ENCODE peak calls at places on chromosome 14, in ten cellular contexts. O is endothelial cell, T is MM.1S, D is astrocyte of the spinal cord, V is left ventricle myocardium inferior, L is Calu3, F is GM13976, J is transverse colon, R is coronary artery, W is progenitor cell of endocrine pancreas. H is an unnamed sample.

GRCh38 chr14:29743566-29743965 is 184.1 kb downstream of the PRKD1 start:
- DNase-seq in W (no peak), V (no peak), F (no peak), J (no peak), L (no peak), O (no peak), D (no peak), R (no peak), T (no peak), H (no peak)

GRCh38 chr14:93536945-93537344 is 106.2 kb downstream of the UNC79 start:
- DNase-seq in L (peak; percentile 11), J (no peak), O (peak; percentile 34), D (no peak), T (no peak), W (no peak), R (no peak), F (peak; percentile 24), V (no peak), H (peak; percentile 40)

GRCh38 chr14:89443002-89443660 is 26.1 kb upstream of the FOXN3 start:
- DNase-seq in V (no peak), O (no peak), F (no peak), J (no peak), L (no peak), D (peak; percentile 33), W (no peak), R (no peak), T (no peak), H (no peak)

GRCh38 chr14:105088812-105089745 is 23.8 kb upstream of the GPR132 start:
- DNase-seq in J (no peak), L (no peak), R (no peak), T (no peak), O (no peak), D (no peak), V (no peak), W (no peak), F (peak; percentile 18), H (no peak)

GRCh38 chr14:71498151-71498734 is 434.0 kb upstream of the RGS6 start:
- DNase-seq in L (no peak), D (peak; percentile 55), R (no peak), W (no peak), F (no peak), V (no peak), T (no peak), O (no peak), J (no peak), H (no peak)

GRCh38 chr14:29710015-29710414 is 217.6 kb downstream of the PRKD1 start:
- DNase-seq in F (no peak), O (no peak), J (no peak), L (peak; percentile 2), W (no peak), R (no peak), T (no peak), V (no peak), D (no peak), H (peak; percentile 31)

GRCh38 chr14:79836577-79836976 is 374.7 kb downstream of the DIO2 start:
- DNase-seq in O (no peak), W (no peak), V (no peak), L (no peak), J (no peak), D (peak; percentile 13), F (no peak), R (no peak), T (no peak), H (no peak)

GRCh38 chr14:23951590-23952143 is 1.9 kb upstream of the DHRS4 start:
- DNase-seq in V (no peak), W (no peak), F (no peak), T (no peak), R (no peak), L (no peak), J (no peak), O (no peak), D (no peak), H (no peak)

GRCh38 chr14:54804720-54805060 is 97.9 kb downstream of the GCH1 start:
- DNase-seq in W (no peak), L (no peak), T (no peak), D (no peak), O (no peak), F (no peak), J (no peak), V (no peak), R (no peak), H (no peak)

GRCh38 chr14:77190977-77191376 is 9.4 kb downstream of the TMEM63C start:
- DNase-seq in V (no peak), R (no peak), T (no peak), W (no peak), D (no peak), F (no peak), L (no peak), J (no peak), O (no peak), H (no peak)

GRCh38 chr14:72740966-72741835 is 152.7 kb downstream of the DPF3 start:
- DNase-seq in F (no peak), R (no peak), D (no peak), O (no peak), L (no peak), V (no peak), J (no peak), T (no peak), W (no peak), H (no peak)

DNA sequence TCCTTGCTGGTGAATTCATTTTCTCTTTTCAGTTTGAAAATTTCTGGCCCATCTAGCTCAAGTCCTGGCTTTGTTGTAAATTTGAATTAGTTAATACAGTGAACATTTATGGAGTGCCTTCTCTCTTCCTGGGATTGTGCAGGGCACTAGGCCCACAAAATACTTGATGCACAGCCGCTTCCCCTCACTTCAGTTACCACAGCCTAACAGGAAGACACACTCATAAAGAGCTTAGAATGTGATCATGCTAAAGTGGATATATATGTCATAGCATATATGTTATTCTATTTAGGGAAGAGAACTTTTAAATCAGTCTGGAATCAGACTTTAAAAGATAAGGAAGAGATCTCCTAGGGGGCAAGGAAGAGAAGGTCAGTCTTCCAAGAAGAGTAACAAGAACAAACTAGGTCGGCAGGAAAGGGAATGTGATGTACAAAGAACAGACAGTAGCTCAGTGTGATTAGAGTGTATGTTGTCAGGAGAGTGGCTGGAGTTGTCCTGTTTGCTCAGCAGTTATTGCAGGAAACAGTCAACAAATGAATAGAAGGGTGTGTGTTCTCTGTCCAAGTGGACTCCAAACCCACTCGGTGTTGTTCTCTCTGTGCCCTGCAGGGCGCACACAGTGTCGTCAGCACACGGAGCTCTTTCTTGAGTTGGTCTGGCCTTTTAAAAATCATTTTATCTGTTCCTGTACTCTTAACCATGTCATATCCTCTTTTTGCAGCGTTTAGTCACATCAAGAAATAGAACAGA is 74.4 kb downstream of the DAAM1 start:
- DNase-seq in F (no peak), T (no peak), L (no peak), O (peak; percentile 12), W (no peak), R (no peak), V (no peak), J (peak; percentile 61), D (no peak), H (no peak)
- TF ChIP-seq CTCF in F (no peak), T (no peak), L (no peak), O (peak; percentile 62), W (peak; percentile 43), R (no peak), V (peak; percentile 56), J (peak; percentile 55), D (no peak), H (no peak)

GRCh38 chr14:74508292-74508731 is 14.7 kb downstream of the ISCA2 start:
- DNase-seq in V (no peak), L (no peak), T (no peak), D (no peak), O (peak; percentile 57), W (no peak), J (no peak), F (no peak), R (peak; percentile 65), H (no peak)
- TF ChIP-seq CTCF in V (peak; percentile 14), L (no peak), T (peak; percentile 8), D (peak; percentile 73), O (peak; percentile 20), W (peak; percentile 56), J (no peak), F (peak; percentile 15), R (no peak), H (peak; percentile 47)

DNA sequence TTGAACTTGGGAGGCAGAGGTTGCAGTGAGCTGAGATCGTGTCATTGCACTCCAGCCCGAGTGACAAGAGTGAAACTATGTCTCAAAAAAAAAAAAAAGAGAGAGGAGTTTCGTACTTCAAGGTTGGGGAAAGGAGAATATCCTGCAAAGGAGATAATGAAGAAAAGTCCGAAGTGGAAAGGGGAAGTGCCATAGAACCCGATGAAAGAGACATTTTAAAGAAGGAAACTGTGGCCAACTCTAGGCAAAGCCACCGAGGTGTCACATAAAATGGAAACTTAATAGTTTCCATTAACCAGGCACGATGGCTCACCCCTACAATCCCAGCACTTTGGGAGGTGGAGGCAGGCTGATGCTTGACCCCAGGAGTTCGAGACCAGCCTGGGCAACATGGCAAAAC is 15.0 kb upstream of the LTBP2 start:
- DNase-seq in V (no peak), D (no peak), R (no peak), O (no peak), J (no peak), T (no peak), W (no peak), F (no peak), L (no peak), H (no peak)
- TF ChIP-seq CTCF in V (no peak), D (no peak), R (no peak), O (no peak), J (no peak), T (no peak), W (no peak), F (no peak), L (no peak), H (no peak)

GRCh38 chr14:61379639-61380184 is 58.3 kb downstream of the PRKCH start:
- DNase-seq in W (no peak), R (no peak), F (no peak), J (no peak), T (no peak), O (no peak), L (no peak), V (no peak), D (no peak), H (no peak)

GRCh38 chr14:61382842-61383241 is 61.5 kb downstream of the PRKCH start:
- DNase-seq in F (no peak), V (no peak), D (no peak), O (no peak), W (no peak), J (no peak), T (no peak), R (no peak), L (no peak), H (no peak)

GRCh38 chr14:61381589-61381988 is 60.2 kb downstream of the PRKCH start:
- DNase-seq in W (no peak), F (no peak), T (no peak), V (no peak), L (no peak), O (no peak), R (no peak), D (no peak), J (no peak), H (no peak)

GRCh38 chr14:61385002-61385685 is 63.8 kb downstream of the PRKCH start:
- DNase-seq in W (no peak), O (no peak), D (no peak), V (no peak), L (no peak), T (no peak), R (no peak), J (peak; percentile 16), F (no peak), H (peak; percentile 33)

DNA sequence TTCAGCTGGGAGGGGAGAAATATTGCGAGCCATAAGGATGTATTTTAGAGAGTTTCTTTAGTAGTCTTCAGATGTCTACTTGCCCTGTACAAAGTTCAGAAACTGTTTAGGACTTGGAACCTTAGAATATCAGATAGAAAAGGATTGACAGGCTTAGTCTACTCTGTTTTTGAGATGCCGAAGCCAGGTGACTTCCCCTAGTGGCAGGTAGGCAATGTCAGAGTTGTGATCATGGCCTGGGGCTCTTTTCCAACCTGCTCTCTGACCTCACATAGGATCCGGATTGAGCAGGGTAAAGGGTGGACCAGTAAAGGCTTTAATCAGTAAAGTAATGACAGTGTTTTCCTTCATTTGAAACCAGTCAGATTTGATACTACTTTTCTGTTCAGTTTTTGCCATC is 59.6 kb downstream of the PRKCH start:
- DNase-seq in D (no peak), T (no peak), R (no peak), J (no peak), W (no peak), F (no peak), V (no peak), O (no peak), L (no peak), H (no peak)
- TF ChIP-seq CTCF in D (no peak), T (no peak), R (no peak), J (no peak), W (peak; percentile 18), F (no peak), V (no peak), O (no peak), L (no peak), H (no peak)

H was measured in cardiac muscle cell.